ENCODE peak calls at places on chromosomes 7 and 10, in seven cellular contexts. One of them, this sample, is unnamed.

GRCh38 chr10:117511601-117512390 is 30.8 kb upstream of the EMX2 start:
- DNase-seq in neural progenitor cell: no peak
- DNase-seq in left lung: no peak
- DNase-seq in mesendoderm: no peak
- DNase-seq in astrocyte: no peak
- DNase-seq in fibroblast of lung: no peak
- DNase-seq in CD4-positive, alpha-beta T cell: no peak
- DNase-seq in this sample: no peak

GRCh38 chr10:5948999-5949759 is 28.2 kb downstream of the IL15RA start:
- DNase-seq in neural progenitor cell: peak; percentile 71
- DNase-seq in left lung: peak; percentile 68
- DNase-seq in mesendoderm: peak; percentile 75
- DNase-seq in astrocyte: peak; percentile 37
- DNase-seq in fibroblast of lung: peak; percentile 76
- DNase-seq in CD4-positive, alpha-beta T cell: no peak
- DNase-seq in this sample: peak; percentile 67

GRCh38 chr7:2554654-2555053 is 670 bp downstream of the BRAT1 start:
- DNase-seq in neural progenitor cell: peak; percentile 42
- DNase-seq in left lung: no peak
- DNase-seq in mesendoderm: peak; percentile 22
- DNase-seq in astrocyte: no peak
- DNase-seq in fibroblast of lung: no peak
- DNase-seq in CD4-positive, alpha-beta T cell: no peak
- DNase-seq in this sample: peak; percentile 14

GRCh38 chr10:119268871-119269506 is 61.6 kb downstream of the GRK5 start:
- DNase-seq in neural progenitor cell: no peak
- DNase-seq in left lung: no peak
- DNase-seq in mesendoderm: no peak
- DNase-seq in astrocyte: no peak
- DNase-seq in fibroblast of lung: no peak
- DNase-seq in CD4-positive, alpha-beta T cell: peak; percentile 62
- DNase-seq in this sample: no peak

GRCh38 chr7:5237286-5237685 is 45.5 kb upstream of the SLC29A4 start:
- DNase-seq in neural progenitor cell: no peak
- DNase-seq in left lung: peak; percentile 79
- DNase-seq in mesendoderm: no peak
- DNase-seq in astrocyte: peak; percentile 30
- DNase-seq in fibroblast of lung: peak; percentile 87
- DNase-seq in CD4-positive, alpha-beta T cell: no peak
- DNase-seq in this sample: peak; percentile 7

GRCh38 chr7:12722136-12722535 is 34.7 kb downstream of the ARL4A start:
- DNase-seq in neural progenitor cell: no peak
- DNase-seq in left lung: no peak
- DNase-seq in mesendoderm: no peak
- DNase-seq in astrocyte: no peak
- DNase-seq in fibroblast of lung: no peak
- DNase-seq in CD4-positive, alpha-beta T cell: no peak
- DNase-seq in this sample: no peak

GRCh38 chr10:122374859-122375721 is 582 bp downstream of the PLEKHA1 start:
- DNase-seq in neural progenitor cell: peak; percentile 77
- DNase-seq in left lung: peak; percentile 67
- DNase-seq in mesendoderm: peak; percentile 62
- DNase-seq in astrocyte: peak; percentile 64
- DNase-seq in fibroblast of lung: peak; percentile 52
- DNase-seq in CD4-positive, alpha-beta T cell: peak; percentile 72
- DNase-seq in this sample: peak; percentile 81

GRCh38 chr7:150978136-150978789 is at the start of gene KCNH2:
- DNase-seq in neural progenitor cell: peak; percentile 93
- DNase-seq in left lung: no peak
- DNase-seq in mesendoderm: peak; percentile 73
- DNase-seq in astrocyte: no peak
- DNase-seq in fibroblast of lung: no peak
- DNase-seq in CD4-positive, alpha-beta T cell: peak; percentile 49
- DNase-seq in this sample: peak; percentile 25

GRCh38 chr10:44581996-44582395 is 197.1 kb upstream of the CXCL12 start:
- DNase-seq in neural progenitor cell: no peak
- DNase-seq in left lung: no peak
- DNase-seq in mesendoderm: no peak
- DNase-seq in astrocyte: no peak
- DNase-seq in fibroblast of lung: no peak
- DNase-seq in CD4-positive, alpha-beta T cell: no peak
- DNase-seq in this sample: no peak

GRCh38 chr10:17599089-17599488 is 18.1 kb downstream of the HACD1 start:
- DNase-seq in neural progenitor cell: peak; percentile 50
- DNase-seq in left lung: no peak
- DNase-seq in mesendoderm: peak; percentile 51
- DNase-seq in astrocyte: peak; percentile 26
- DNase-seq in fibroblast of lung: peak; percentile 67
- DNase-seq in CD4-positive, alpha-beta T cell: no peak
- DNase-seq in this sample: peak; percentile 43

GRCh38 chr7:11228515-11228914 is 254.8 kb downstream of the PHF14 start:
- DNase-seq in neural progenitor cell: no peak
- DNase-seq in left lung: no peak
- DNase-seq in mesendoderm: no peak
- DNase-seq in astrocyte: no peak
- DNase-seq in fibroblast of lung: peak; percentile 81
- DNase-seq in CD4-positive, alpha-beta T cell: no peak
- DNase-seq in this sample: no peak

GRCh38 chr10:110893559-110894179 is 21.9 kb downstream of the PDCD4 start:
- DNase-seq in neural progenitor cell: peak; percentile 48
- DNase-seq in left lung: no peak
- DNase-seq in mesendoderm: peak; percentile 45
- DNase-seq in astrocyte: peak; percentile 31
- DNase-seq in fibroblast of lung: peak; percentile 66
- DNase-seq in CD4-positive, alpha-beta T cell: no peak
- DNase-seq in this sample: peak; percentile 82

GRCh38 chr7:110454713-110455112 is 636.2 kb upstream of the LRRN3 start:
- DNase-seq in neural progenitor cell: no peak
- DNase-seq in left lung: no peak
- DNase-seq in mesendoderm: no peak
- DNase-seq in astrocyte: no peak
- DNase-seq in fibroblast of lung: no peak
- DNase-seq in CD4-positive, alpha-beta T cell: no peak
- DNase-seq in this sample: no peak

GRCh38 chr10:102629661-102630614 is 14.3 kb upstream of the TRIM8 start:
- DNase-seq in neural progenitor cell: peak; percentile 76
- DNase-seq in left lung: no peak
- DNase-seq in mesendoderm: peak; percentile 98
- DNase-seq in astrocyte: peak; percentile 92
- DNase-seq in fibroblast of lung: peak; percentile 81
- DNase-seq in CD4-positive, alpha-beta T cell: no peak
- DNase-seq in this sample: peak; percentile 77

GRCh38 chr7:31370610-31371009 is 30.1 kb upstream of the NEUROD6 start:
- DNase-seq in neural progenitor cell: no peak
- DNase-seq in left lung: no peak
- DNase-seq in mesendoderm: peak; percentile 67
- DNase-seq in astrocyte: no peak
- DNase-seq in fibroblast of lung: no peak
- DNase-seq in CD4-positive, alpha-beta T cell: no peak
- DNase-seq in this sample: no peak

GRCh38 chr7:31373337-31374289 is 33.1 kb upstream of the NEUROD6 start:
- DNase-seq in neural progenitor cell: peak; percentile 82
- DNase-seq in left lung: no peak
- DNase-seq in mesendoderm: peak; percentile 92
- DNase-seq in astrocyte: peak; percentile 29
- DNase-seq in fibroblast of lung: peak; percentile 48
- DNase-seq in CD4-positive, alpha-beta T cell: no peak
- DNase-seq in this sample: peak; percentile 54

GRCh38 chr7:31368620-31369019 is 28.1 kb upstream of the NEUROD6 start:
- DNase-seq in neural progenitor cell: no peak
- DNase-seq in left lung: no peak
- DNase-seq in mesendoderm: no peak
- DNase-seq in astrocyte: no peak
- DNase-seq in fibroblast of lung: no peak
- DNase-seq in CD4-positive, alpha-beta T cell: no peak
- DNase-seq in this sample: no peak

GRCh38 chr7:31372538-31372937 is 32.0 kb upstream of the NEUROD6 start:
- DNase-seq in neural progenitor cell: no peak
- DNase-seq in left lung: no peak
- DNase-seq in mesendoderm: no peak
- DNase-seq in astrocyte: no peak
- DNase-seq in fibroblast of lung: no peak
- DNase-seq in CD4-positive, alpha-beta T cell: no peak
- DNase-seq in this sample: no peak

DNA sequence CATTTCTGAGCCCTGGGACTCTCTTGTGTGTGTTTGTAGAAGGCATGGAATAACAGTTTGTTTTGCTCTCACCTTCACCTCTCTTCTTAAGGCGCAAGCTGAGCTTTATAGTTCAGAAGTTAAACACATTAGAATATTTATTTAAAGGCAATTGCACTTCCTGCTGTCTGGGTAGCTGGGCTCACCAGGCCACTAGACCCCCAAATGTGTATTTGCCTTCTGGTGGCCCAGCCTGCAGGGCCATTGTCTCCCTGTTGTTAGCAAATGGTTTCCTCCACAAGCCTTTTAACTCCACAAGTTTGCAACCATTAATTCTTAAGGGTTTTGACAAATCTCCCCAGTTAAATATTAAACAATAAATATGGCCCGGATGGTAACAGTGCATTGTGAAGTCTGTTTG is 31.1 kb upstream of the NEUROD6 start:
- DNase-seq in neural progenitor cell: no peak
- DNase-seq in left lung: no peak
- DNase-seq in mesendoderm: peak; percentile 55
- DNase-seq in astrocyte: no peak
- DNase-seq in fibroblast of lung: no peak
- DNase-seq in CD4-positive, alpha-beta T cell: no peak
- DNase-seq in this sample: no peak
- H3K27me3 ChIP-seq in neural progenitor cell: no peaks in the 10 kb centered on the region
- H3K27me3 ChIP-seq in left lung: no peaks in the 10 kb centered on the region
- H3K27me3 ChIP-seq in mesendoderm: no peaks in the 10 kb centered on the region
- H3K27me3 ChIP-seq in astrocyte: no peaks in the 10 kb centered on the region
- H3K27me3 ChIP-seq in fibroblast of lung: no peaks in the 10 kb centered on the region
- H3K27me3 ChIP-seq in CD4-positive, alpha-beta T cell: no peaks in the 10 kb centered on the region
- H3K27me3 ChIP-seq in this sample: peaks cover 48% of the 10 kb centered on the region

GRCh38 chr7:156014808-156015207 is 202.5 kb upstream of the SHH start:
- DNase-seq in neural progenitor cell: no peak
- DNase-seq in left lung: no peak
- DNase-seq in mesendoderm: no peak
- DNase-seq in astrocyte: no peak
- DNase-seq in fibroblast of lung: no peak
- DNase-seq in CD4-positive, alpha-beta T cell: no peak
- DNase-seq in this sample: no peak

GRCh38 chr7:156012412-156012811 is 200.1 kb upstream of the SHH start:
- DNase-seq in neural progenitor cell: no peak
- DNase-seq in left lung: no peak
- DNase-seq in mesendoderm: no peak
- DNase-seq in astrocyte: no peak
- DNase-seq in fibroblast of lung: no peak
- DNase-seq in CD4-positive, alpha-beta T cell: no peak
- DNase-seq in this sample: no peak

GRCh38 chr7:156015237-156016020 is 203.2 kb upstream of the SHH start:
- DNase-seq in neural progenitor cell: no peak
- DNase-seq in left lung: no peak
- DNase-seq in mesendoderm: no peak
- DNase-seq in astrocyte: no peak
- DNase-seq in fibroblast of lung: no peak
- DNase-seq in CD4-positive, alpha-beta T cell: no peak
- DNase-seq in this sample: no peak

GRCh38 chr7:156017431-156017830 is 205.2 kb upstream of the SHH start:
- DNase-seq in neural progenitor cell: no peak
- DNase-seq in left lung: no peak
- DNase-seq in mesendoderm: no peak
- DNase-seq in astrocyte: no peak
- DNase-seq in fibroblast of lung: no peak
- DNase-seq in CD4-positive, alpha-beta T cell: no peak
- DNase-seq in this sample: no peak

DNA sequence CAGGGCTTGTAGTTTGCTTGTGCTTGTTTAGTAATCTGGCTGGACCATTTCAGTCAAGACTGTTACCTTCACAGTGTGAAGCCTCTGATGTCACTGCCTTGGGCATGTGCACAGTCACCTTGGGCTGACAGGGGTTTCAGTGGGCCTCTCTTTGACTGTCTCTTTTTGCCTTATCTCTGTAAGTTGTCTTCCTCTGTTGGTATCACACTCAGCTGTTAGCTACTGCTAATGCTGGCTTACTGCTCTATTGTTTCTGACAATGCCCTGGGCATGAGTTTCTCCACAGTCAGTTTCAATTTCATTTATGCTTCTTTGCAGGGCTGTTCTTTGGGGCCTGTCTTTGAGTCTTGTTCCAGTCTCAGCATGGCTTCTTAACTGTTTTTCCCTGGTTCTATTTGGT is 201.9 kb upstream of the SHH start:
- DNase-seq in neural progenitor cell: no peak
- DNase-seq in left lung: no peak
- DNase-seq in mesendoderm: peak; percentile 33
- DNase-seq in astrocyte: no peak
- DNase-seq in fibroblast of lung: no peak
- DNase-seq in CD4-positive, alpha-beta T cell: no peak
- DNase-seq in this sample: no peak
- H3K27me3 ChIP-seq in neural progenitor cell: no peaks in the 10 kb centered on the region
- H3K27me3 ChIP-seq in left lung: no peaks in the 10 kb centered on the region
- H3K27me3 ChIP-seq in mesendoderm: no peaks in the 10 kb centered on the region
- H3K27me3 ChIP-seq in astrocyte: no peaks in the 10 kb centered on the region
- H3K27me3 ChIP-seq in fibroblast of lung: no peaks in the 10 kb centered on the region
- H3K27me3 ChIP-seq in CD4-positive, alpha-beta T cell: no peaks in the 10 kb centered on the region
- H3K27me3 ChIP-seq in this sample: no peaks in the 10 kb centered on the region

DNA sequence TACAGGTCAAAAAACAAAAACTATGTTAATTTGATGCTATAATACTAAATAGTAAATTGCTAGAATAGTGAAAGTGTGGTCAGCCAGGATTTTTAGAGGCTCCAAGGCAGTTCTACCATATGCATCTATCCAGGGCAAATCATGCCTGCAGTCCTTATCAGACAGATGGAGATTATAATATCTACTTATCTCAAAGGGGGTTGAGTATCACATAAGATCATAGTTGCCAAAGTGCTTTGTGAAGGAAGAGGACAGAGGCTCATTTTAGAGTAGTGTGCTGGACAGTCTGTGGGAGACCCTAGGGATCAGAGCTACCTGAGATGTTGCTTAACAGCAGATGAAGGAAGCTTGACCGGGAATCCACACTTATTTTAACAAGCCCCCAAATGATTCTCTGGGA is 3.2 kb downstream of the ICA1 start:
- DNase-seq in neural progenitor cell: no peak
- DNase-seq in left lung: no peak
- DNase-seq in mesendoderm: no peak
- DNase-seq in astrocyte: no peak
- DNase-seq in fibroblast of lung: no peak
- DNase-seq in CD4-positive, alpha-beta T cell: no peak
- DNase-seq in this sample: no peak
- H3K27me3 ChIP-seq in neural progenitor cell: peaks cover 40% of the 10 kb centered on the region
- H3K27me3 ChIP-seq in left lung: no peaks in the 10 kb centered on the region
- H3K27me3 ChIP-seq in mesendoderm: no peaks in the 10 kb centered on the region
- H3K27me3 ChIP-seq in astrocyte: peaks cover 14% of the 10 kb centered on the region
- H3K27me3 ChIP-seq in fibroblast of lung: no peaks in the 10 kb centered on the region
- H3K27me3 ChIP-seq in CD4-positive, alpha-beta T cell: peaks cover 40% of the 10 kb centered on the region
- H3K27me3 ChIP-seq in this sample: peaks cover 22% of the 10 kb centered on the region

GRCh38 chr7:155574556-155574955 is 28.2 kb upstream of the CNPY1 start:
- DNase-seq in neural progenitor cell: no peak
- DNase-seq in left lung: no peak
- DNase-seq in mesendoderm: no peak
- DNase-seq in astrocyte: no peak
- DNase-seq in fibroblast of lung: no peak
- DNase-seq in CD4-positive, alpha-beta T cell: no peak
- DNase-seq in this sample: no peak
- H3K27me3 ChIP-seq in neural progenitor cell: no peaks in the 10 kb centered on the region
- H3K27me3 ChIP-seq in left lung: no peaks in the 10 kb centered on the region
- H3K27me3 ChIP-seq in mesendoderm: no peaks in the 10 kb centered on the region
- H3K27me3 ChIP-seq in astrocyte: no peaks in the 10 kb centered on the region
- H3K27me3 ChIP-seq in fibroblast of lung: no peaks in the 10 kb centered on the region
- H3K27me3 ChIP-seq in CD4-positive, alpha-beta T cell: peaks cover 6% of the 10 kb centered on the region
- H3K27me3 ChIP-seq in this sample: peaks cover 16% of the 10 kb centered on the region

GRCh38 chr7:142908921-142909870 is 23.7 kb upstream of the TRPV6 start:
- DNase-seq in neural progenitor cell: peak; percentile 26
- DNase-seq in left lung: no peak
- DNase-seq in mesendoderm: peak; percentile 62
- DNase-seq in astrocyte: no peak
- DNase-seq in fibroblast of lung: no peak
- DNase-seq in CD4-positive, alpha-beta T cell: no peak
- DNase-seq in this sample: no peak
- H3K27me3 ChIP-seq in neural progenitor cell: no peaks in the 10 kb centered on the region
- H3K27me3 ChIP-seq in left lung: no peaks in the 10 kb centered on the region
- H3K27me3 ChIP-seq in mesendoderm: no peaks in the 10 kb centered on the region
- H3K27me3 ChIP-seq in astrocyte: no peaks in the 10 kb centered on the region
- H3K27me3 ChIP-seq in fibroblast of lung: no peaks in the 10 kb centered on the region
- H3K27me3 ChIP-seq in CD4-positive, alpha-beta T cell: peaks cover 13% of the 10 kb centered on the region
- H3K27me3 ChIP-seq in this sample: peaks cover 26% of the 10 kb centered on the region